ENCODE peak calls at places on chromosomes 13 and 19, in five cellular contexts. H, L, M, I and D are unnamed samples.

GRCh38 chr13:85287528-85287927 is 511.7 kb downstream of the SLITRK6 start:
- ATAC-seq in M (no peak), I (no peak), H (no peak), L (no peak), D (no peak)

GRCh38 chr19:34500656-34501120 is 19.1 kb downstream of the WTIP start:
- ATAC-seq in M (no peak), H (no peak), I (no peak), L (no peak), D (no peak)

GRCh38 chr13:54394908-54395307 is 1366.3 kb downstream of the OLFM4 start:
- ATAC-seq in H (no peak), I (no peak), M (no peak), L (no peak), D (no peak)

GRCh38 chr19:48210005-48210404 is 39.5 kb downstream of the ZSWIM9 start:
- ATAC-seq in I (no peak), L (no peak), M (no peak), H (no peak), D (no peak)

GRCh38 chr13:101219609-101220265 is 196.6 kb downstream of the NALCN start:
- ATAC-seq in I (peak; percentile 35), L (no peak), H (peak; percentile 92), M (no peak), D (no peak)

GRCh38 chr13:109565877-109566276 is 220.5 kb downstream of the IRS2 start:
- ATAC-seq in H (no peak), M (no peak), I (no peak), L (no peak), D (no peak)

GRCh38 chr13:44054525-44054924 is 174.8 kb downstream of the LACC1 start:
- ATAC-seq in M (no peak), H (no peak), I (no peak), L (no peak), D (no peak)

GRCh38 chr19:31351212-31352193 is 2.3 kb upstream of the TSHZ3 start:
- ATAC-seq in L (peak; percentile 26), I (peak; percentile 35), H (peak; percentile 33), M (no peak), D (no peak)

GRCh38 chr13:79485014-79485441 is 4.1 kb downstream of the NDFIP2 start:
- ATAC-seq in I (peak; percentile 65), M (peak; percentile 39), H (peak; percentile 48), L (no peak), D (no peak)

GRCh38 chr13:23384111-23384510 is 49.4 kb downstream of the SACS start:
- ATAC-seq in L (peak; percentile 50), M (no peak), I (no peak), H (no peak), D (no peak)

GRCh38 chr13:40987606-40988280 is 31.4 kb downstream of the ELF1 start:
- ATAC-seq in M (no peak), H (no peak), L (no peak), I (no peak), D (no peak)
- H3K27ac ChIP-seq in M (peak overlapping the region; percentile 31), H (no peak overlapping the region), L (no peak overlapping the region), I (peak overlapping the region; percentile 73), D (no peak overlapping the region)

GRCh38 chr13:76792680-76793334 is 93.4 kb downstream of the KCTD12 start:
- ATAC-seq in H (no peak), I (peak; percentile 33), L (no peak), M (peak; percentile 66), D (peak; percentile 60)
- H3K27ac ChIP-seq in H (no peak overlapping the region), I (no peak overlapping the region), L (no peak overlapping the region), M (no peak overlapping the region), D (no peak overlapping the region)

GRCh38 chr13:66344770-66345367 is 885.3 kb downstream of the PCDH9 start:
- ATAC-seq in H (no peak), I (no peak), L (no peak), M (no peak), D (no peak)
- H3K27ac ChIP-seq in H (no peak overlapping the region), I (no peak overlapping the region), L (no peak overlapping the region), M (no peak overlapping the region), D (no peak overlapping the region)

DNA sequence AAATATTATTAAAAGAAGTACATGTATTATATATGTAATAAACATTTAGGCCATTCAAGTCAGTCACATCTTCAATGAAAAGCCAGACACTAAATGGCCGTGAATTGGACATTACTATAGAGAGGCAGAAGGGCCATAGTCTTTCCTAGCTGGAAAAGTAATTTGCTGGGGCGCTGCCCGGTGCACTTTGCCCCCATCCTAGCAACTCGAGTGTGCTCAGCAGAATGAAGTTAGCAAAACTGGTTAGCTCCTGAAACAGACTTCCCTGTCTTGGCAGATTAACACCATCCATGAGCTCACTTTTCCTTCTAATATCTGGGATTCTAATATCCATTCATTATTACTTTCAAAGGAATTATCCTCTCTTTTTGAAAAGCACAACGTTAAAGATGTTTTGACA is 2.8 kb upstream of the SPRYD7 start:
- ATAC-seq in L (no peak), H (peak; percentile 33), I (peak; percentile 28), M (no peak), D (no peak)
- H3K27ac ChIP-seq in L (no peak overlapping the region), H (no peak overlapping the region), I (peak overlapping the region; percentile 53), M (peak overlapping the region; percentile 38), D (peak overlapping the region; percentile 61)

DNA sequence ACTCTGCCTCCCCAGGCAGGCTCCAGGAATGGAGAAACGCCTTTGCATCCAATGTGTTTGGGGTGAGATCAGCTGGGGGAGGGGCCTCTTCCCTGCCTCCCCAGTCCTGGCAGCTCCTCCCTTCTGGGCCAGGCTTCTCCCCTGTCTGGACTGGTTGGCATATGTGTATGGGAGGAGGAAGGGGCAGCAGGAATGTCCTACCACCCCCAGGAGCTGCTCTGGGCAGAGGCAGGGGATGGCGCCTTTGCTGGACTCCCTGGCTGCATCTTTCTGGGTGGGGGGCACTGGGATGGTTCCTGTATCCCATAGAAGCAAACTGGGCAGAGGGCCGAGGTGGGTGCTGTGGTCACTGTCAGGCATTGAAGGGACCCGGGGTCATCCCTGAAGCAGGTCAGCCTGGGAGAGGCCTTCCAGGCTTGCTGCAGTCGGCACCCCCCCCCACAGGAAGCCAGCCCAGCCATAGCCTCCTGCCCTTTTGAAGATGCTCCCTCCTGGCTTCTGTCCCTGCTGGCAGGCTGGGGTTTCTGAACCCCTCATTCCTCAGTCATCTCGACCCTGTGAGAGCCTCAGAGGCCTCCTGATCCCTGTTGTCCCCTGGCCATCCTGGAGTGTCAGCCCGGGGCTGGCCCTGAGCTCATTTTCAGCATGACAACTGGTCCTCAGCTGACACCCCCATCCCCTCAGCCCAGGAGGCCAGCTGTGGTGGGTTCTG is 21.2 kb upstream of the SLC7A10 start:
- ATAC-seq in H (no peak), M (no peak), I (no peak), L (no peak), D (no peak)
- H3K27ac ChIP-seq in H (no peak overlapping the region), M (no peak overlapping the region), I (no peak overlapping the region), L (no peak overlapping the region), D (no peak overlapping the region)